ENCODE peak calls at places on chromosome 12, in seven cellular contexts. K is sigmoid colon; V is GM23338; P is CD8-positive, alpha-beta T cell; X is substantia nigra; L is A549; D is RWPE1. I is an unnamed sample.

GRCh38 chr12:1660304-1661187 is 30.3 kb upstream of the ADIPOR2 start:
- DNase-seq in K (peak), V (no peak), P (peak), X (no peak), L (peak), D (peak), I (peak)

GRCh38 chr12:105322070-105322469 is 8.4 kb upstream of the C12orf75 start:
- DNase-seq in K (no peak), V (no peak), P (no peak), X (no peak), L (no peak), D (no peak), I (no peak)

GRCh38 chr12:130141105-130141504 is 21.2 kb upstream of the FZD10 start:
- DNase-seq in K (no peak), V (no peak), P (no peak), X (no peak), L (no peak), D (no peak), I (no peak)

GRCh38 chr12:18171571-18171970 is 81.6 kb upstream of the RERGL start:
- DNase-seq in K (no peak), V (no peak), P (no peak), X (no peak), L (no peak), D (no peak), I (peak)

GRCh38 chr12:47218191-47218654 is 138.5 kb upstream of the AMIGO2 start:
- DNase-seq in K (no peak), V (no peak), P (no peak), X (no peak), L (no peak), D (no peak), I (no peak)

GRCh38 chr12:19945559-19946485 is 422.5 kb upstream of the PDE3A start:
- DNase-seq in K (no peak), V (no peak), P (no peak), X (no peak), L (peak), D (no peak), I (no peak)

GRCh38 chr12:123085730-123086487 is 65.0 kb downstream of the PITPNM2 start:
- DNase-seq in K (no peak), V (no peak), P (no peak), X (no peak), L (peak), D (peak), I (peak)

GRCh38 chr12:3294481-3294911 is 196.5 kb upstream of the PRMT8 start:
- DNase-seq in K (no peak), V (no peak), P (no peak), X (no peak), L (no peak), D (no peak), I (no peak)

GRCh38 chr12:79373896-79374499 is 316.8 kb downstream of the PAWR start:
- DNase-seq in K (no peak), V (peak), P (no peak), X (no peak), L (peak), D (peak), I (no peak)

GRCh38 chr12:109064143-109064542 is 11.8 kb downstream of the USP30 start:
- DNase-seq in K (no peak), V (no peak), P (no peak), X (no peak), L (no peak), D (no peak), I (no peak)

GRCh38 chr12:132159555-132160003 is 15.3 kb downstream of the NOC4L start:
- DNase-seq in K (no peak), V (no peak), P (no peak), X (no peak), L (no peak), D (no peak), I (no peak)

GRCh38 chr12:3730111-3730510 is 22.8 kb downstream of the CRACR2A start:
- DNase-seq in K (no peak), V (no peak), P (no peak), X (no peak), L (no peak), D (no peak), I (no peak)

GRCh38 chr12:46177842-46178608 is 90.8 kb downstream of the SLC38A1 start:
- DNase-seq in K (no peak), V (no peak), P (no peak), X (no peak), L (no peak), D (no peak), I (no peak)
- H3K27ac ChIP-seq in K (no peak), V (no peak), P (no peak), X (no peak), L (no peak), D (no peak), I (no peak)

DNA sequence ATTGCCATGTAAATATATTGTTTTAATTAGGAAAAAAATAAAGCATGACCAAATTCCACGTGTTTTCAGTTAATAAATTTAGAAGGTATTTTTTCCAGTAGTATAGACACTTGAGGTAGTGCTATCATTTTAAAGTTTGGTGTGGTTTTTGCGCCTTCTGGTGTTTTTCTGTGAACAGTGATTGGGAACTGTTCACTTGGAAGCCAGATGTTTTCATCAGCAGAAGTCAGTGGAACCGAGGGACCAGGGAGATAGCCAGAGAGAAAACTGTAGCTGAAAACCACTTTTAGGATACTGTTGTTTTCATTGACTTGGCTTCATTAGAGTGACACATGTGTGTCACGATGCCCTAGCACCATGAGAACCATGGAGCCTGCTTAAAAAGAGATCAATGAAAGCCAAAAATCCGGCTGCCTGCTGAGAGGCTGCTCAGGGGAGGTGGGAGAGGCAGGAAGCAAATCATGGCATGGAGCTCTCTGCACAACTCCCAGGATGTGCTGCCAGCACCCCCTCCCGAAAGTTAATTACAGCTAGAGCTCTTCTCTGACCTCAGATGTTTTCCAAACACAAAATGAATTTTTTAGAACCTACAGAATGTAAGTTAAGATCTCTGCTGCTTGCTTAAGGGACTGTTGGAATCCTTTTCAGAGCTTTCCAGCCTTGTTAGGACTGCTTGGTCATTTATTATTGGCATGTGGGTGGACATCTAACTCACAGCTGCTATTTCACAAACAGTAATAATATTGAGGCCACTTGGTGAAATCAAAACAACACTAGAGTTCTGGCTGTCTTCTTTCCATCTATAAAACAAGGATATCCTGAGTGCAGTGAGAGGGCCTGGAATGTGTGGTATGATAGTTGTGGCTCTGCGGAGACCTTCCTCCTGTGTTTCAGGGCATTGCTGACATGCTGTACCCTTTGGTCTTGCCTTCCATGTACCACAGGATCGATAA is 192.3 kb downstream of the ANO4 start:
- DNase-seq in K (no peak), V (peak), P (no peak), X (no peak), L (no peak), D (no peak), I (no peak)
- H3K27ac ChIP-seq in K (no peak), V (peak), P (no peak), X (no peak), L (no peak), D (no peak), I (no peak)

GRCh38 chr12:11694528-11694927 is 45.1 kb downstream of the ETV6 start:
- DNase-seq in K (no peak), V (no peak), P (no peak), X (no peak), L (no peak), D (no peak), I (no peak)

GRCh38 chr12:11696084-11696483 is 46.6 kb downstream of the ETV6 start:
- DNase-seq in K (no peak), V (no peak), P (no peak), X (no peak), L (no peak), D (no peak), I (no peak)

GRCh38 chr12:11695321-11695720 is 45.8 kb downstream of the ETV6 start:
- DNase-seq in K (peak), V (no peak), P (no peak), X (no peak), L (no peak), D (no peak), I (no peak)

GRCh38 chr12:11698729-11699128 is 49.3 kb downstream of the ETV6 start:
- DNase-seq in K (no peak), V (no peak), P (no peak), X (no peak), L (no peak), D (no peak), I (no peak)

DNA sequence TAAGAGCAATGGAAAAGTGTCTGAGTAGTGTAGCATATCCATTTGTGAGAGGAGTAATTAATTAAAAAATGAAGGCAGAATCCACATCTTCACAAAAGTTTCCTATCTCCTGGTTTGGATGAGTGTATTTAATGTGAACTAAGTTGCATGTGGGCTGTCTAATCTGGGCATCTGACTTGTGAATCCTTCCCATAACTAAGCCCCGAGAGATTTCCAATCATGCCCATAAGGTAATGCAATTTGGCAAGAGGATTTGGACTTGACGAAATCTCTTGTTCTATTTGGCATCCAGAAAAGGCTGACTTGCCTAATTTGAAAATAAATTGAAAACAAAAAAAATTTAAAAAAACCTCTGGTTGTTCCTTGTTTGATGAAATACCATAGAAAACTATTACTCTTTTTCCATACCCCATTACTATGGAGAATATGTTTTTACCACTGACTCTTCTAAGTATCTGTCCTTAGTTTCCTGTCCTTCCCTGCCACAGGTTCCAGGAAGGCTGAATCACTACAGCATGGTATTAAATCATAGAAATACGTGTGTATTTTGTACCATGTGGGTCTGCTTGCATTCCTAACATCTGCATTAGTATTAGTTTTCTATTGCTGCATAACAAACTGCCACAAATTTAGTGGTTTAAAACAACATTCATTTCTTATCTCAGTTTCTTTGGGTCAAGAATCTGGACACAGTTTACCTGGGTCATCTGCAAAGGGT is 48.4 kb downstream of the ETV6 start:
- DNase-seq in K (no peak), V (no peak), P (no peak), X (no peak), L (no peak), D (peak), I (no peak)
- H3K27ac ChIP-seq in K (peak), V (no peak), P (no peak), X (no peak), L (no peak), D (no peak), I (peak)

DNA sequence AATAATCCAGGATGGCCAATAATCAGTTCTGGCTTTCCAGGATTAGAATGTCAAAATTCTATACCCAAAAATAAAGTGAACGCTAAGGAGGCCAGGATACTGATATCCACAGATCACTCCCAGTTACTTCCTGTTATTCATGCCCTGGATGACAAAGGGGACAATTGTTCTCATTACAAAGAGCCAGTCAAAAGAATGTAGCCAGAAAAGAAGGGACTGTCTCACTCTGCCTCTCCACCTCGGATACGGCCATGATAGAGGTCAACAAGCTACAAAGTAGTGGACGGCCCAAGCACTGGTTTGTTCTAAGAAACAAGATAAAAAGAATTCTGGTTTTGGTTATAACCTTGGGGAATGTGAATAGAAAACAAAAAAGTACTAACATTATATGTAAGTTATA is 116.1 kb upstream of the ATF7IP start:
- DNase-seq in K (no peak), V (peak), P (no peak), X (peak), L (no peak), D (no peak), I (no peak)
- H3K27ac ChIP-seq in K (no peak), V (peak), P (no peak), X (peak), L (no peak), D (no peak), I (peak)

DNA sequence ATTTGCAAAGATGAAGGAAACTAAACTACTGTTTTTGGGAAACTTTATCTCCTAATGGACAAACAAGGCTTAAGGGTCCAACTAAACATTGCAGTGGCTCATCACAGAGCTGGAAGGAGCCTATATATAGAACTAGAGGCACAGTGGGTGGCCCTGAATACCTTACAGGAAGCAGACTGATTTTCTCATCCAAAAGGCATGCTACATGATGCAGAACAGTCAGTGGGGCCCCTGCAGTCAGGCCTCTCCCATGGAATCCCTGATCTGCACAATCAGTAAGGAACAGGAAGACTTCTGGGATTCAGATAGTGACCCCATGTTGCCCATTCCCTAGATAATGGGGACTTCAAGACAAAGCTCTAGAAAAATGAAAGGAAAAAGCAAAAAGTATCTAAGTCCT is 1.9 kb upstream of the LLPH start:
- DNase-seq in K (no peak), V (peak), P (no peak), X (no peak), L (peak), D (peak), I (no peak)
- H3K27ac ChIP-seq in K (no peak), V (no peak), P (no peak), X (no peak), L (no peak), D (no peak), I (peak)

GRCh38 chr12:113418213-113418879 is 3.8 kb upstream of the SDSL start:
- DNase-seq in K (peak), V (no peak), P (no peak), X (no peak), L (peak), D (no peak), I (no peak)
- H3K27ac ChIP-seq in K (no peak), V (no peak), P (no peak), X (no peak), L (peak), D (no peak), I (no peak)

GRCh38 chr12:92988622-92989130 is 59.6 kb upstream of the EEA1 start:
- DNase-seq in K (no peak), V (no peak), P (no peak), X (no peak), L (no peak), D (no peak), I (no peak)

GRCh38 chr12:92991134-92991533 is 62.0 kb upstream of the EEA1 start:
- DNase-seq in K (no peak), V (no peak), P (no peak), X (no peak), L (no peak), D (no peak), I (no peak)

GRCh38 chr12:92987846-92988621 is 58.9 kb upstream of the EEA1 start:
- DNase-seq in K (no peak), V (peak), P (no peak), X (peak), L (no peak), D (no peak), I (no peak)

GRCh38 chr12:92989715-92990484 is 60.8 kb upstream of the EEA1 start:
- DNase-seq in K (no peak), V (no peak), P (no peak), X (no peak), L (no peak), D (no peak), I (no peak)

GRCh38 chr12:92987362-92987761 is 58.3 kb upstream of the EEA1 start:
- DNase-seq in K (no peak), V (peak), P (no peak), X (peak), L (peak), D (peak), I (peak)
- H3K27ac ChIP-seq in K (no peak), V (no peak), P (no peak), X (no peak), L (peak), D (no peak), I (no peak)

I was measured in epithelial cell of prostate.